ENCODE peak calls at places on chromosomes 7 and 10, in seven cellular contexts. V is cerebellar nuclear complex, I is NCI-H345, E is germinal center, O is LoVo, J is hypothalamus, U is pons. W is an unnamed sample.

GRCh38 chr10:97327348-97328294 is 6.9 kb downstream of the FRAT2 start:
- DNase-seq in V (no peak), I (peak; percentile 43), E (no peak), O (no peak), J (no peak), U (no peak), W (no peak)

GRCh38 chr7:156604311-156604710 is 36.3 kb upstream of the RNF32 start:
- DNase-seq in V (no peak), I (no peak), E (no peak), O (no peak), J (no peak), U (no peak), W (no peak)

GRCh38 chr10:117617664-117618063 is 75.1 kb downstream of the EMX2 start:
- DNase-seq in V (no peak), I (no peak), E (no peak), O (no peak), J (no peak), U (no peak), W (no peak)

GRCh38 chr7:87797798-87798403 is 78.3 kb downstream of the SLC25A40 start:
- DNase-seq in V (no peak), I (peak; percentile 45), E (peak; percentile 16), O (peak; percentile 76), J (no peak), U (peak; percentile 69), W (no peak)

GRCh38 chr7:128094111-128094570 is 62.9 kb upstream of the LRRC4 start:
- DNase-seq in V (no peak), I (no peak), E (no peak), O (no peak), J (no peak), U (no peak), W (no peak)

GRCh38 chr10:97889461-97890265 is 40.0 kb downstream of the GOLGA7B start:
- DNase-seq in V (no peak), I (peak; percentile 88), E (no peak), O (no peak), J (no peak), U (no peak), W (peak; percentile 66)

GRCh38 chr10:49564461-49565009 is 25.6 kb upstream of the ERCC6 start:
- DNase-seq in V (no peak), I (no peak), E (no peak), O (no peak), J (no peak), U (peak; percentile 22), W (no peak)

GRCh38 chr7:1673581-1674102 is 3.6 kb downstream of the ELFN1 start:
- DNase-seq in V (no peak), I (no peak), E (no peak), O (no peak), J (no peak), U (no peak), W (peak; percentile 70)

GRCh38 chr10:38027992-38028391 is 17.5 kb downstream of the ZNF33A start:
- DNase-seq in V (no peak), I (no peak), E (no peak), O (peak; percentile 14), J (no peak), U (no peak), W (no peak)

GRCh38 chr10:118920206-118920605 is 109.3 kb upstream of the NANOS1 start:
- DNase-seq in V (no peak), I (no peak), E (no peak), O (no peak), J (no peak), U (no peak), W (no peak)

GRCh38 chr7:13416071-13416470 is 573.4 kb downstream of the ETV1 start:
- DNase-seq in V (no peak), I (no peak), E (no peak), O (no peak), J (no peak), U (no peak), W (no peak)

GRCh38 chr7:158849553-158850389 is 6.6 kb upstream of the DYNC2I1 start:
- DNase-seq in V (no peak), I (peak; percentile 69), E (no peak), O (no peak), J (no peak), U (no peak), W (no peak)

GRCh38 chr10:45179716-45180115 is 135.7 kb downstream of the OR13A1 start:
- DNase-seq in V (no peak), I (no peak), E (no peak), O (no peak), J (no peak), U (no peak), W (no peak)

GRCh38 chr10:17563452-17563851 is 53.7 kb downstream of the HACD1 start:
- DNase-seq in V (no peak), I (no peak), E (no peak), O (no peak), J (no peak), U (no peak), W (no peak)

GRCh38 chr10:88728107-88728763 is 22.2 kb downstream of the LIPK start:
- DNase-seq in V (no peak), I (no peak), E (no peak), O (no peak), J (no peak), U (no peak), W (peak; percentile 76)

GRCh38 chr7:5997210-5997808 is 11.5 kb downstream of the PMS2 start:
- DNase-seq in V (no peak), I (peak; percentile 30), E (peak; percentile 49), O (peak; percentile 52), J (peak; percentile 5), U (peak; percentile 79), W (no peak)

GRCh38 chr10:95394161-95394880 is 103.5 kb upstream of the PDLIM1 start:
- DNase-seq in V (no peak), I (no peak), E (no peak), O (peak; percentile 70), J (no peak), U (no peak), W (no peak)

GRCh38 chr7:73978681-73979563 is 49.1 kb upstream of the ELN start:
- DNase-seq in V (no peak), I (peak; percentile 34), E (peak; percentile 83), O (peak; percentile 91), J (no peak), U (no peak), W (peak; percentile 79)

GRCh38 chr7:23333671-23334246 is 34.6 kb downstream of the MALSU1 start:
- DNase-seq in V (no peak), I (no peak), E (no peak), O (peak; percentile 26), J (no peak), U (no peak), W (no peak)